ENCODE peak calls at places on chromosomes 11 and 22, in four cellular contexts. P is brain microvascular endothelial cell, T is Caco-2, B is cardiac fibroblast. Q is an unnamed sample.

GRCh38 chr11:119347940-119348339 is 1.4 kb upstream of the MFRP start:
- DNase-seq in P (no peak), T (no peak), B (no peak), Q (no peak)

GRCh38 chr22:45837507-45837906 is 139.5 kb downstream of the WNT7B start:
- DNase-seq in P (no peak), T (no peak), B (no peak), Q (no peak)

GRCh38 chr11:37092487-37092886 is 494.5 kb upstream of the RAG2 start:
- DNase-seq in P (no peak), T (no peak), B (no peak), Q (no peak)

GRCh38 chr11:72222106-72222891 is 2.3 kb upstream of the INPPL1 start:
- DNase-seq in P (no peak), T (peak), B (no peak), Q (no peak)

GRCh38 chr22:18954941-18955571 is 19.0 kb upstream of the PRODH start:
- DNase-seq in P (no peak), T (no peak), B (no peak), Q (no peak)

GRCh38 chr11:2741377-2742131 is 41.8 kb upstream of the KCNQ1OT1 start:
- DNase-seq in P (peak), T (no peak), B (peak), Q (peak)

GRCh38 chr11:22928207-22928917 is 68.1 kb upstream of the CCDC179 start:
- DNase-seq in P (no peak), T (no peak), B (no peak), Q (no peak)

GRCh38 chr11:70397336-70397982 is 870 bp upstream of the CTTN start:
- DNase-seq in P (peak), T (peak), B (peak), Q (no peak)

GRCh38 chr11:122071680-122072321 is 44.2 kb downstream of the BLID start:
- DNase-seq in P (no peak), T (no peak), B (no peak), Q (no peak)

GRCh38 chr11:86438685-86439084 is 64.0 kb downstream of the CCDC81 start:
- DNase-seq in P (no peak), T (no peak), B (peak), Q (peak)

GRCh38 chr11:1896468-1896867 is 4.8 kb upstream of the PRR33 start:
- DNase-seq in P (no peak), T (no peak), B (no peak), Q (no peak)

GRCh38 chr11:43987384-43988039 is 45.1 kb downstream of the C11orf96 start:
- DNase-seq in P (peak), T (no peak), B (peak), Q (peak)

GRCh38 chr22:24026733-24027132 is 15.6 kb downstream of the CABIN1 start:
- DNase-seq in P (no peak), T (no peak), B (no peak), Q (peak)

GRCh38 chr11:117437791-117438130 is 110.1 kb downstream of the CEP164 start:
- DNase-seq in P (no peak), T (no peak), B (no peak), Q (no peak)

GRCh38 chr11:63858628-63859550 is 20.0 kb downstream of the MARK2 start:
- DNase-seq in P (peak), T (peak), B (peak), Q (peak)

GRCh38 chr11:63553759-63554158 is 9.4 kb downstream of the PLAAT2 start:
- DNase-seq in P (no peak), T (no peak), B (peak), Q (peak)

GRCh38 chr11:46557684-46558151 is 36.1 kb downstream of the AMBRA1 start:
- DNase-seq in P (peak), T (no peak), B (no peak), Q (peak)

GRCh38 chr11:37946155-37946766 is 1348.2 kb upstream of the RAG2 start:
- DNase-seq in P (peak), T (peak), B (peak), Q (peak)

GRCh38 chr11:69854719-69855118 is 35.5 kb upstream of the FGF3 start:
- DNase-seq in P (peak), T (no peak), B (peak), Q (no peak)

GRCh38 chr11:3782963-3783362 is 14.4 kb downstream of the NUP98 start:
- DNase-seq in P (no peak), T (no peak), B (no peak), Q (no peak)

GRCh38 chr22:36022162-36022561 is 6.5 kb downstream of the RBFOX2 start:
- DNase-seq in P (peak), T (no peak), B (peak), Q (peak)

GRCh38 chr11:79264284-79264683 is 176.5 kb downstream of the TENM4 start:
- DNase-seq in P (no peak), T (no peak), B (no peak), Q (no peak)

GRCh38 chr11:134406264-134407185 is 5.5 kb downstream of the B3GAT1 start:
- DNase-seq in P (no peak), T (no peak), B (no peak), Q (no peak)

GRCh38 chr11:126716456-126717083 is 284.0 kb downstream of the KIRREL3 start:
- DNase-seq in P (peak), T (peak), B (peak), Q (peak)

GRCh38 chr11:72228229-72228843 is 3.8 kb downstream of the INPPL1 start:
- DNase-seq in P (no peak), T (no peak), B (no peak), Q (no peak)

GRCh38 chr11:126361400-126361799 is 5.9 kb downstream of the ST3GAL4 start:
- DNase-seq in P (no peak), T (no peak), B (no peak), Q (no peak)

GRCh38 chr11:132640952-132641351 is 891.3 kb downstream of the OPCML start:
- DNase-seq in P (no peak), T (no peak), B (no peak), Q (no peak)

GRCh38 chr11:7462706-7463105 is 22.6 kb upstream of the OLFML1 start:
- DNase-seq in P (no peak), T (no peak), B (no peak), Q (no peak)

GRCh38 chr11:69948256-69949141 is 129.3 kb upstream of the FGF3 start:
- DNase-seq in P (peak), T (peak), B (peak), Q (no peak)

GRCh38 chr11:47152953-47153950 is 23.4 kb downstream of the ARFGAP2 start:
- DNase-seq in P (peak), T (peak), B (peak), Q (peak)

GRCh38 chr11:121524233-121524631 is 71.5 kb upstream of the SORL1-AS1 start:
- DNase-seq in P (no peak), T (no peak), B (no peak), Q (no peak)

GRCh38 chr11:20937826-20938225 is 268.4 kb downstream of the NELL1 start:
- DNase-seq in P (no peak), T (no peak), B (no peak), Q (no peak)

GRCh38 chr11:12196335-12196734 is 85.9 kb downstream of the MICAL2 start:
- DNase-seq in P (no peak), T (no peak), B (no peak), Q (no peak)

GRCh38 chr11:12198261-12198925 is 88.0 kb downstream of the MICAL2 start:
- DNase-seq in P (no peak), T (no peak), B (no peak), Q (no peak)

GRCh38 chr11:12195773-12196172 is 85.4 kb downstream of the MICAL2 start:
- DNase-seq in P (no peak), T (no peak), B (no peak), Q (no peak)

GRCh38 chr11:12199231-12199948 is 89.0 kb downstream of the MICAL2 start:
- DNase-seq in P (no peak), T (peak), B (no peak), Q (no peak)

GRCh38 chr11:12196862-12197261 is 86.5 kb downstream of the MICAL2 start:
- DNase-seq in P (no peak), T (no peak), B (no peak), Q (no peak)
- H3K4me3 ChIP-seq in P (no peak), T (no peak), B (no peak), Q (no peak)

DNA sequence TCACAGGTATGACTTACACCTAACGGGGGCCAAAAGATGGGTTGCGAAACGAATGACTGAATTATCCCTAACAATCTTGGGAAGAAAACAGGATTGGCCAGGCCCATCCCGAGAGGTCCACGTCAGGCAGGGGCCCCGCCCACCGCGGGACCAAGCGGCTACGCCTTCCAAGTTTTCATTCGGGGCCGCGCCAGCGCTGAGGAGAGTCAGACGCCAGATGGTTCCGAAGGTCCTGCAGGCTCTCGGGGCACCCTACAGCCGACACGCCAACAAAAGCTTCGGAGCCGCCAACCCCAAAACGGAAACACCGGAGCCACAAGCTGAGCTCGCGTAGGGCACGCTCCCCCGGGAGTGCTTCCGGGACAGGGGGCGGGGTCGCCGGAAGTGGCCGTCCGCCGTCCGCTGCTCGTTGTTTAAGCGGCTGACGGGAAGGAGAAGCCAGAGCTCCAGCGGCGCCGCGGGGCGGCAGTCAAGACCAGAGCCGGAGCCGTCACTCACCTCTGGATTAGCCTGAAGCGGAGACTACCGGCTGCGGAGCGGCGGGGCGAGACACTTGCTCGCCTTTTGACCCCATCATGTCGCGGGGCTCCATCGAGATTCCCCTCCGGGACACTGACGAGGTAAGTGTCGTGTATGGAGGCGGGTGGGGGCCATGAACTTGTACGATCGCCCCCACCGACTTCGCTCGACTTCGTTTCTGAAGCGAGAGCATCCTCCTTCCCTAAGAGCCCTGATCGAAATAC is at the start of gene CTR9:
- DNase-seq in P (peak), T (peak), B (peak), Q (peak)
- TF ChIP-seq CTCF in P (peak), T (peak), B (peak), Q (peak)

DNA sequence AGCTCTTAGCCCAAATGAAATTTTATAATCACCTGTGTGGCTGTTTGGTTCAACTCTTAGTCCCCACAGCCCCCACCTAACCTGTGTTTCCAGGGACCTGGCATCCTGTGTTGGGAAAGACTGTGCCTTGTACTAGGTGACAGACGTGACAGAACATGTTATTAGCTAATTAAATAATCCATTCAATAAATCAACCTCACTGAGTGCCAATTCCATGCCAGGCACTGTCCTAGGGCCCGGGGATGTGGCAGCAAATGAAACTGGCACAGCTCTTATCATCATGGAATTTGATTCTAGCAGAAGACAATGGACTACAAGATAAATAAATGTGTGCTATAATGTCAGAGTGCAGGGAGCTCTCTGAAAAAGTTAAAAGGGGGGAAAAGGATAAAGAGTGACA is 431.9 kb downstream of the MIAT start:
- DNase-seq in P (no peak), T (no peak), B (no peak), Q (no peak)
- H3K4me3 ChIP-seq in P (no peak), T (no peak), B (no peak), Q (no peak)

GRCh38 chr11:15988693-15989231 is 367.6 kb downstream of the SOX6 start:
- DNase-seq in P (no peak), T (no peak), B (peak), Q (peak)
- TF ChIP-seq CTCF in P (peak), T (peak), B (peak), Q (peak)

GRCh38 chr11:66686100-66686785 is 8.6 kb upstream of the RBM4B start:
- DNase-seq in P (no peak), T (no peak), B (no peak), Q (no peak)

GRCh38 chr11:66684635-66685034 is 6.9 kb upstream of the RBM4B start:
- DNase-seq in P (no peak), T (no peak), B (no peak), Q (no peak)

GRCh38 chr11:66683877-66684276 is 6.2 kb upstream of the RBM4B start:
- DNase-seq in P (no peak), T (no peak), B (no peak), Q (no peak)

GRCh38 chr11:66686801-66687750 is 9.4 kb upstream of the RBM4B start:
- DNase-seq in P (no peak), T (no peak), B (no peak), Q (no peak)

DNA sequence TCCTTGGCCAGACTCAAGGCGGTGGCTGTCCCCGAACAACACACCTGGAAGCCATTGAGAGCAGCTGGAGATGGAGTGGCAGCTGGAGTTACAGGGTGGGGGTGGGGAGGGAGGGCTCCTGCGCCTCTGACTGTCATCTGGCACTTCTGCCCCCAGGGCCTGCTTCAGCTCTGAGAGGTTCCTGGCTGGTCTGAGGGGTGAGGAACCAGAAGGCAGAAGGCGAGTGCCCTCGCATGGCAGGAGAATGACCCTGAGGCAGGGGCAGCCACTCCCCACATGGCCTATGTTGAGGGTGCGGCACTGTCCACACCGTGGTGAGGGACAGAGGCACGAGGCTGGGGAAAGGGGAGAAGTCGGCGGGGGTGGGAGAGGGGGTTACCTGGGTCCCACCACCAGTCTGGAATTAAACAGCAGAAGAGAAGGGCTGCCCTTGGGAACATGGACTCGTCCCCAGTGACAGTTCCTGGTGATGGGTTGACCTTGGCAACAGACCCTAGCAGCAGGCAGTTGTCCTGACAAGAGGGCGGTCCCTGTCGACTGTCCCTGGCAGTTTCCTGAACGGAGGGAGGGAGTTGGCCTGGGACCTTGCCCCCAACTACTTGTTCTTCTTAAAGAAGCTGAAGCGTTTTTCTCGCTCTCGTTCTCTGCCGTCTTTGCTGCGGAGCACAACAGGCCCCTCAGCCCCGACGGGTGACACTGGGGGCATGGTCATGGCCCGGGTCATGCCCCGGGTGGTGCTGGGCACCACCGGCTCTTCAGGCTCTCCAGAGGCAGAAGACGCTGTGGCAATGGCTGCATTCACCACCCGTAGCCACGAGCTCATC is 7.8 kb upstream of the RBM4B start:
- DNase-seq in P (no peak), T (no peak), B (no peak), Q (no peak)
- H3K4me3 ChIP-seq in P (no peak), T (no peak), B (no peak), Q (no peak)

DNA sequence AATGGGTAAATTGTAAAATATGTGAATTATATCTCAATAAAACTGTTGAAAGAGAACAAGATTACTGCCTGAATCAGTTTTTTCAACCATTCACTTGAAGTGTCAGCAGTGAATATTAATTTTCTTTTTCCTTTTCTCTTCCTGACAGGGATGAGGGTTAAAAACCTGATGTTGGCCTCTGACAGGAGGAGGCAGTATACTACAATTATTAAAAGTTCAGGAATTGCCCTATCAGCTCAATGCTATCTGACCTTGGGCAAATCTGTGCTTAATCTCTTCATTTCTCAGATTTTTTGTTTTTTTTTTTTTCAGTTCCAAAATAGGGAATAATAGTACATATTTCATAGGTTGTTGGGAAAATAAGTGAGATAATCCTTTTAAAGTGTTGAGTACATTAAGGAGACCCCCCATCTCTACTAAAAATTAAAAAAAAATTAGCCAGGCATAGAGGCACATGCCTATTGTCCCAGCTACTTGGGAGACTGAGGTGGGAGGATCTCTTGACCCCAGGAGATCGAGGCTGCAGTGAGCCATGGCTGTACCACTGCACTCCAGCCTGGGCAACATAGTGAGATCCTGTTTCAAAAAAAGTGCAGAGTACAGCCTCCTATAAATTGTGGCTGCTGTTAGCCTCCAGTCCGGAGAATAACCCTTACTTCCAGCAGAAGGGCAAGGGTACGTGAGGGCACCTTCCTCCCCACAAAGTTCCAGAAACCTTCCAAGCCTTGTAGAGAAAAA is 48.8 kb downstream of the TRIM44 start:
- DNase-seq in P (no peak), T (no peak), B (no peak), Q (no peak)
- TF ChIP-seq CTCF in P (peak), T (no peak), B (peak), Q (no peak)

GRCh38 chr11:61109671-61110070 is 7.4 kb downstream of the CD5 start:
- DNase-seq in P (no peak), T (no peak), B (no peak), Q (no peak)
- H3K4me3 ChIP-seq in P (no peak), T (no peak), B (no peak), Q (no peak)